ENCODE peak calls at places on chromosomes 6 and 20, in five cellular contexts. V, H, J, X and C are unnamed samples.

GRCh38 chr6:96246563-96246962 is 230.8 kb downstream of the FUT9 start:
- DNase-seq in V (no peak), H (no peak), X (peak; percentile 2), J (no peak), C (no peak)

GRCh38 chr6:116562614-116563013 is 8.7 kb upstream of the RWDD1 start:
- DNase-seq in X (no peak), H (no peak), J (no peak), V (no peak), C (no peak)

GRCh38 chr6:106685833-106686232 is 56.5 kb downstream of the QRSL1 start:
- DNase-seq in X (no peak), V (no peak), H (no peak), J (no peak), C (no peak)

GRCh38 chr20:64073476-64074183 is 5.7 kb downstream of the RGS19 start:
- DNase-seq in H (no peak), X (no peak), V (no peak), J (no peak), C (no peak)

GRCh38 chr6:75952132-75952531 is 120.3 kb downstream of the IMPG1 start:
- DNase-seq in J (no peak), X (no peak), H (no peak), V (no peak), C (no peak)

GRCh38 chr20:17875106-17875980 is 93.3 kb downstream of the SNX5 start:
- DNase-seq in X (peak; percentile 53), H (no peak), V (peak; percentile 57), J (no peak), C (no peak)

GRCh38 chr6:42783876-42784738 is 2.3 kb downstream of the BICRAL start:
- DNase-seq in V (no peak), J (no peak), H (peak; percentile 25), X (no peak), C (peak; percentile 79)

GRCh38 chr6:42727084-42727601 is 4.7 kb upstream of the PRPH2 start:
- DNase-seq in H (no peak), V (peak; percentile 47), X (no peak), J (no peak), C (no peak)

GRCh38 chr6:118370722-118371121 is 177.4 kb upstream of the PLN start:
- DNase-seq in X (no peak), J (no peak), H (no peak), V (no peak), C (no peak)

GRCh38 chr20:22821826-22822225 is 213.3 kb upstream of the SSTR4 start:
- DNase-seq in H (no peak), X (no peak), J (no peak), V (no peak), C (no peak)

GRCh38 chr6:36642913-36643817 is 35.3 kb upstream of the CDKN1A start:
- DNase-seq in X (peak; percentile 93), V (peak; percentile 76), J (no peak), H (no peak), C (no peak)

GRCh38 chr6:23659125-23659524 is 466.9 kb upstream of the NRSN1 start:
- DNase-seq in J (no peak), V (no peak), X (no peak), H (peak; percentile 33), C (no peak)

GRCh38 chr6:42141603-42142117 is 760 bp downstream of the C6orf132 start:
- DNase-seq in J (peak; percentile 43), X (no peak), V (peak; percentile 35), H (no peak), C (peak; percentile 13)

GRCh38 chr6:134529921-134530320 is 212.0 kb upstream of the SGK1 start:
- DNase-seq in J (no peak), X (peak; percentile 21), V (no peak), H (no peak), C (no peak)

GRCh38 chr6:157227202-157228166 is 95.8 kb downstream of the TMEM242 start:
- DNase-seq in X (no peak), J (no peak), H (peak; percentile 58), V (peak; percentile 61), C (no peak)

GRCh38 chr6:44556046-44556445 is 168.5 kb downstream of the CDC5L start:
- DNase-seq in V (no peak), X (no peak), J (no peak), H (no peak), C (no peak)

GRCh38 chr6:152909241-152909640 is 73.6 kb downstream of the FBXO5 start:
- DNase-seq in V (no peak), H (no peak), X (no peak), J (no peak), C (no peak)

GRCh38 chr6:98054453-98054852 is 771.4 kb upstream of the MMS22L start:
- DNase-seq in X (no peak), V (no peak), H (no peak), J (no peak), C (no peak)

GRCh38 chr6:44113396-44113795 is 13.9 kb downstream of the MRPL14 start:
- DNase-seq in H (no peak), J (no peak), V (no peak), X (no peak), C (no peak)

GRCh38 chr6:36035240-36035639 is 7.6 kb downstream of the MAPK14 start:
- DNase-seq in J (no peak), H (no peak), X (no peak), V (no peak), C (no peak)

GRCh38 chr20:39632176-39632575 is 670.0 kb downstream of the DHX35 start:
- DNase-seq in J (no peak), V (no peak), X (no peak), H (no peak), C (no peak)

GRCh38 chr20:53899351-53900167 is 170.8 kb downstream of the BCAS1 start:
- DNase-seq in V (peak; percentile 39), J (no peak), H (peak; percentile 96), X (peak; percentile 100), C (peak; percentile 96)

GRCh38 chr20:56609321-56609720 is 19.8 kb upstream of the TFAP2C start:
- DNase-seq in V (no peak), J (no peak), H (no peak), X (no peak), C (no peak)

GRCh38 chr20:62908971-62909791 is 17.1 kb downstream of the DIDO1 start:
- DNase-seq in V (no peak), X (no peak), H (no peak), J (no peak), C (peak; percentile 39)

GRCh38 chr20:20812141-20812540 is 99.7 kb upstream of the RALGAPA2 start:
- DNase-seq in X (no peak), J (no peak), H (no peak), V (no peak), C (no peak)

GRCh38 chr6:48774276-48774675 is 663.3 kb upstream of the PTCHD4 start:
- DNase-seq in H (no peak), X (no peak), J (no peak), V (no peak), C (no peak)